ENCODE peak calls at places on chromosome 1, in ten cellular contexts. O is right cardiac atrium; W is fibroblast of lung; Y is prostate gland; L is heart left ventricle; J is cardiac muscle cell; V is CD8-positive, alpha-beta memory T cell; Q is pancreas; X is ascending aorta; I is tibial nerve. G is an unnamed sample.
A peak's percentile ranks its signal among the peaks of the same experiment; 100 is the strongest.

GRCh38 chr1:214993419-214993818 is 89.1 kb upstream of the KCNK2 start:
- DNase-seq in O (no peak), W (peak; percentile 52), Y (no peak), L (no peak), J (no peak), V (no peak), Q (no peak), X (no peak), I (no peak), G (no peak)

GRCh38 chr1:19033926-19034680 is 77.6 kb upstream of the IFFO2 start:
- DNase-seq in O (no peak), W (peak; percentile 92), Y (peak; percentile 84), L (no peak), J (no peak), V (no peak), Q (peak; percentile 18), X (no peak), I (no peak), G (no peak)

GRCh38 chr1:209383422-209383821 is 200.1 kb upstream of the CAMK1G start:
- DNase-seq in O (no peak), W (no peak), Y (peak; percentile 45), L (no peak), J (no peak), V (no peak), Q (no peak), X (no peak), I (no peak), G (no peak)

GRCh38 chr1:173393655-173393993 is 83.5 kb upstream of the PRDX6 start:
- DNase-seq in O (no peak), W (peak; percentile 67), Y (no peak), L (no peak), J (peak; percentile 79), V (no peak), Q (no peak), X (no peak), I (no peak), G (no peak)

GRCh38 chr1:47024138-47024856 is 828 bp downstream of the CYP4X1 start:
- DNase-seq in O (no peak), W (no peak), Y (no peak), L (no peak), J (peak; percentile 53), V (no peak), Q (no peak), X (no peak), I (no peak), G (no peak)

GRCh38 chr1:205317311-205317917 is 4.1 kb downstream of the NUAK2 start:
- DNase-seq in O (peak; percentile 87), W (peak; percentile 59), Y (peak; percentile 88), L (peak; percentile 87), J (peak; percentile 55), V (no peak), Q (peak; percentile 98), X (no peak), I (no peak), G (no peak)

GRCh38 chr1:225735252-225736149 is 42.1 kb upstream of the SRP9 start:
- DNase-seq in O (peak; percentile 91), W (peak; percentile 98), Y (peak; percentile 70), L (peak; percentile 82), J (peak; percentile 96), V (no peak), Q (peak; percentile 34), X (peak; percentile 77), I (peak; percentile 62), G (peak; percentile 64)

GRCh38 chr1:195150768-195151167 is 1457.5 kb downstream of the KCNT2 start:
- DNase-seq in O (no peak), W (no peak), Y (no peak), L (no peak), J (no peak), V (no peak), Q (no peak), X (no peak), I (no peak), G (no peak)

GRCh38 chr1:177310326-177310725 is 139.6 kb downstream of the BRINP2 start:
- DNase-seq in O (no peak), W (peak; percentile 9), Y (no peak), L (no peak), J (no peak), V (no peak), Q (no peak), X (no peak), I (no peak), G (no peak)

GRCh38 chr1:109257682-109258421 is 8.5 kb downstream of the CELSR2 start:
- DNase-seq in O (no peak), W (no peak), Y (no peak), L (no peak), J (no peak), V (no peak), Q (no peak), X (no peak), I (no peak), G (no peak)

DNA sequence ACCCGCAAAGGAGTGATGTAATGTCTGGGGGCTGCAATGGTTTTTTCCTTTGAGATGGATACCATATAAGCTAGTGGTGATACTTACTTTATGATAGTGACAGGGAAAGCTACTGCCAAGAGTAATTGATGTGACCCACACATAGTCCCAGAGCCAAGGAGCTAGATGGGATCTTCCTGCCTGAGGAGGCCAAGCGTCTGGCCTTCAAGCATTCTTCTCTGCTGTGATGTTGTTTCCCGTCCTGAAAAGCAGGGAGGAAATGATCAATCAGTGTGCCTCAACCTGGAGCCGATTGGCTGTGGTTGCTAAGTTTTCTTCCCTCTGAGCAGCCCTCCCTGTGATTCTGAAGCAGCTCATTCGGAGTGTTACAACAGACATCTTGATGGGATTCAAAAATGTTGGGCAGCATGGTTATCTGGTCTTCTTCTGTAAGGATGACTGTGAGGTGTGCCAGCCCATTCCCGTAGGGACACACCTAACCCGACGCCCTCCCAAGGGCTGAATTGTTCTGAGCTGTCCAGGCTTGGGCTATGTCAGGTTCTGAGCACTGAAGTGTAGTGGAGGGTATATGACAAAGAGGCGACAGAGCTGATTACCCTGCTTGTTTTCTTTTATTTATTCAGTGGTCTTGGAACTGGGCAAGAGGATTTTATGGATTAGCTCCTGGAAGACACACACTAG is 56.7 kb downstream of the UCK2 start:
- DNase-seq in O (no peak), W (peak; percentile 55), Y (no peak), L (no peak), J (no peak), V (no peak), Q (no peak), X (no peak), I (no peak), G (no peak)
- H3K4me1 ChIP-seq in O (peaks cover 3% of the 10 kb centered on the region), W (peaks cover 2% of the 10 kb centered on the region), Y (peaks cover 8% of the 10 kb centered on the region), L (peaks cover 25% of the 10 kb centered on the region), J (peaks cover 5% of the 10 kb centered on the region), V (no peaks in the 10 kb centered on the region), Q (peaks cover 47% of the 10 kb centered on the region), X (no peaks in the 10 kb centered on the region), I (no peaks in the 10 kb centered on the region), G (peaks cover 14% of the 10 kb centered on the region)

DNA sequence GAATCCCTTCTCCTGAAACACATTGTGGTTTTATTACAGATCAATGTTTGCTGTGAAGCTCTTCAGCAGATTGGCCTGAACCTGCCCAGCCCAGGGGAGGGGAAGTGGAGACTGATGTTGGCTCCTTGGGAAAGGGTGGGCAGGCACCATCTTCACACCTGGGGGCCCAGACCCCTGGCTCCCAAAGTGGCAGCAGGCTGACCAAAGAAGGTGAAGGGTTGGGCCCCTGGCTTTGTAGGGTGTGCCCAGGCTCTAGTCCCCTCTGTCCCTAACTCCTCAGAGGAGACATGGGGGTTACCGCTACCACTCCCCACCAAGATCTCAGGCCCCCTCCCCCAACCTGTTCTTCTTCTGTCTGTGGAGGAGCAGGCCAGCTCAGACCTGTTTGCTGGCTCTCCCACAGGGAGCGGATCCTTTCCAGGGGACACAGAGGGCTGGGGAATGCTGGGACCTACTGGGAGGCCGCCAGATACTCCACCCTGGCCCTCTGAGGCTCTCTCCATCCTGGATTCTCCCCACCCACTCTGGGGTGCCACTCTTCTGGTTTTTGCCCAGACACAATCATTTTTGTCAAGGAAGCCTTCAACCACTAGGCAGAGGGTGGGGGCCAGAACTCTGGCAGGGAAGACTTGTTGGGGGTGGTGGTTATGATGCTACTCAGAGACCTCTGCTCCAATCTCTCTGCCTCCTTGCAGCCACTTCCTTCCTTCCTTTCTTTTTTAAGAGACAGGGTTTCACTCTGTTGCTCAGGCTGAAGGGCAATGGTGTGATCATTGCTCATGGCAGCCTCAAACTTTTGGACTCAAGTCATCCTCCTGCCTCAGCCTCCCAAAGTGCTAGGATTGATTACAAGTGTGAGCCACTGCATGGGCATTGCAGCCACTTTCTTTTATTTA is 5.0 kb upstream of the EFNA3 start:
- DNase-seq in O (peak; percentile 29), W (no peak), Y (no peak), L (no peak), J (no peak), V (no peak), Q (peak; percentile 12), X (no peak), I (no peak), G (no peak)
- H3K27ac ChIP-seq in O (no peak overlapping the region), W (no peak overlapping the region), Y (no peak overlapping the region), L (no peak overlapping the region), J (no peak overlapping the region), V (no peak overlapping the region), Q (no peak overlapping the region), X (no peak overlapping the region), I (no peak overlapping the region), G (no peak overlapping the region)

DNA sequence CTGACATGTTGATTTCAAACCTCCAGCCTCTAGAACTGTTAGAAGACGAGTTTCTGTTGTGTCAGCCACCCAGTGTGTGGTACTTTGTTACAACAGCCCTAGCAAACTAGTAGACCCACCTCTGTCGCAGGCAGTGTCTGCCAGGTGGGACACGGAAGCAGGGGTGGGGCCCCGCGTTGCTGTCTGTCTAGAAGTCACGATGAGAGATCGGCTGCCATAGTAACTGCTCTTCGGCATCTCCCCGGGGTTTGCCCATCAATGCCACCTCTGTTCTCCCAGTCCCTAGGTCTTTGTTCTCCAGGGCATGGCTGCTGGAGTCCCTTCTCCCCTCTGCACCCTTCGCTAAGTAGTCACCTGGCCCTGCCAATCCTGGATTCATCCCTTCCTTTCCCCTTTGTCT is 15.2 kb upstream of the CLSTN1 start:
- DNase-seq in O (no peak), W (no peak), Y (no peak), L (no peak), J (no peak), V (no peak), Q (no peak), X (no peak), I (no peak), G (no peak)
- H3K4me1 ChIP-seq in O (peaks cover 7% of the 10 kb centered on the region), W (peaks cover 2% of the 10 kb centered on the region), Y (peaks cover 17% of the 10 kb centered on the region), L (peaks cover 34% of the 10 kb centered on the region), J (no peaks in the 10 kb centered on the region), V (no peaks in the 10 kb centered on the region), Q (peaks cover 7% of the 10 kb centered on the region), X (no peaks in the 10 kb centered on the region), I (no peaks in the 10 kb centered on the region), G (peaks cover 10% of the 10 kb centered on the region)

DNA sequence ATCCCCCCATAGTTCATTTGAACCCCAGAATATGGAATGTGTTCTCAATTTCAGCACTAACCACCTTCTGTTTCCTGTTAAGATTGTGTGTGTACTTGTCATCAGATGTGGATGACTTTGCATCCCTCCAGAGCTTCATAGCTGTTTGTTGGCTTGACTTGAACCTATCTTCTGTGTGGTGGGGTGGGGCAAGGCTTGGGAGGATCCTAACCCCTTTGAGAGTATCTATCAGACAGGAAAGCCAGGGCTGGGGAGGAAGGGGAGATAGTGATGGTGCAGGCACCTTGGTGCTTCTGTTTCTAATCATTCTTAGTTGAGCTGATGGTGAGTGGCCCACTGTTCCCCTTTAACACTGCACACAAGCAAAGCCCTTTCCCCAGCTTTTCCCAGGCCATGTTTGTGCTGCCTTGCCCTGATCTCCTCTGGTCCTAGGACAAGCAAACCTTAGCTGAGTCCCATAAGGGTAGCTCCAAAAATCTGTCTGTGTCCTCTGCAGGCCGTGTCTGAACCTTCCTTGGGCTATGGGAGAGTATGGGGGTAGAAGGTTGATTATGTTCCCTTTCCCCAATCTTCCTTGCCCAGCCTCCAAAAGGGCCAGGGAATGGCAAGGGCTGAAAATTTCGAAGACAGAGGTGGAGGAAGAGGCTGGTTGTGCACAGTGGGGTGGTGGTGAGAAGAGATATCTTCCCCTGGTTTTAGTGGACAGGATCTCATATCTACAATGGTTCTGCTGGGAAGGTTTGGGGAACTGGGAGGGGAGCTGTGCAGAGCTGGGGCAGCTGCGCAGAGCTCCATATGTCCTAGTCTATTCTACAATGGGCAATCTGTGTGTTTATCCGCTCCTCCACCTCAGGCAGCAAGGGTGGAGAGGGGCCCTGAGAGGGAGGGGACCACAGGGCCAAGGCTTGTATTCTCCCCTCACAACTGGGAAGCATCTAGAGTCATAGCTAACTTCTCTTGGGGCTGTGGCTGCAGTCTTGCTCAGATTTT is 1.4 kb downstream of the NHLH1 start:
- DNase-seq in O (no peak), W (no peak), Y (no peak), L (no peak), J (no peak), V (no peak), Q (no peak), X (no peak), I (no peak), G (no peak)
- H3K27ac ChIP-seq in O (no peak overlapping the region), W (no peak overlapping the region), Y (no peak overlapping the region), L (no peak overlapping the region), J (no peak overlapping the region), V (no peak overlapping the region), Q (no peak overlapping the region), X (no peak overlapping the region), I (no peak overlapping the region), G (no peak overlapping the region)

G was measured in Panc1.